ENCODE peak calls at places on chromosomes 1 and 21, in ten cellular contexts. Y is CD4-positive, alpha-beta T cell; K is neural crest cell; U is anterior cingulate cortex; I is GM10248; F is kidney glomerular epithelial cell; A is AG04450; C is stimulated activated CD8-positive, alpha-beta memory T cell treated with anti-CD3 and anti-CD28 coated beads, Interleukin-7, amount 100 ng/mL, for 48 hours; N is left colon; S is heart left ventricle. T is an unnamed sample.

GRCh38 chr1:156655151-156655903 is 13.4 kb downstream of the BCAN start:
- DNase-seq in U (no peak), K (no peak), C (no peak), A (no peak), Y (no peak), S (no peak), N (no peak), F (no peak), I (no peak), T (no peak)

GRCh38 chr1:203913045-203913444 is 51.6 kb downstream of the SNRPE start:
- DNase-seq in N (no peak), S (no peak), I (no peak), A (no peak), K (no peak), Y (no peak), F (no peak), U (no peak), C (no peak), T (no peak)

GRCh38 chr1:36157973-36158826 is 2.2 kb downstream of the MAP7D1 start:
- DNase-seq in Y (no peak), I (no peak), A (no peak), C (no peak), K (no peak), U (no peak), N (no peak), S (no peak), F (no peak), T (no peak)

GRCh38 chr1:109623601-109624161 is 4.0 kb downstream of the AMPD2 start:
- DNase-seq in F (no peak), U (peak), C (no peak), S (no peak), N (no peak), A (no peak), Y (no peak), I (peak), K (no peak), T (no peak)

GRCh38 chr1:108028841-108029401 is 63.9 kb upstream of the VAV3 start:
- DNase-seq in N (no peak), I (no peak), C (no peak), F (no peak), K (no peak), Y (no peak), S (no peak), A (no peak), U (no peak), T (no peak)

GRCh38 chr1:65392497-65392896 is 28.0 kb upstream of the LEPR start:
- DNase-seq in S (no peak), I (no peak), K (no peak), C (no peak), A (no peak), Y (no peak), F (no peak), U (no peak), N (no peak), T (no peak)

GRCh38 chr21:29157084-29157483 is 26.6 kb downstream of the MAP3K7CL start:
- DNase-seq in U (no peak), A (no peak), S (no peak), C (no peak), I (no peak), K (no peak), N (no peak), Y (no peak), F (no peak), T (no peak)

GRCh38 chr1:248821641-248822040 is 4.1 kb downstream of the SH3BP5L start:
- DNase-seq in A (no peak), I (no peak), F (no peak), K (no peak), S (no peak), Y (no peak), C (no peak), N (no peak), U (no peak), T (no peak)

GRCh38 chr1:173422456-173422976 is 54.6 kb upstream of the PRDX6 start:
- DNase-seq in Y (no peak), N (no peak), F (no peak), I (no peak), S (no peak), A (no peak), K (no peak), C (no peak), U (no peak), T (no peak)

GRCh38 chr1:230754831-230755230 is 7.6 kb downstream of the CAPN9 start:
- DNase-seq in N (peak), A (no peak), U (no peak), F (peak), I (no peak), K (no peak), S (peak), C (no peak), Y (no peak), T (no peak)

GRCh38 chr1:2644591-2645101 is 11.8 kb upstream of the MMEL1 start:
- DNase-seq in F (no peak), A (no peak), I (no peak), U (no peak), C (no peak), S (no peak), K (no peak), Y (no peak), N (no peak), T (no peak)

GRCh38 chr1:30715886-30716285 is 7.5 kb downstream of the MATN1 start:
- DNase-seq in S (no peak), C (no peak), A (no peak), Y (no peak), I (no peak), F (no peak), U (no peak), K (no peak), N (no peak), T (no peak)

GRCh38 chr1:181743878-181744312 is 260.6 kb downstream of the CACNA1E start:
- DNase-seq in N (no peak), U (no peak), I (no peak), S (peak), F (no peak), A (no peak), C (no peak), Y (no peak), K (no peak), T (no peak)

GRCh38 chr21:44414291-44415072 is 40.8 kb upstream of the LRRC3 start:
- DNase-seq in Y (no peak), S (no peak), U (no peak), F (no peak), I (no peak), C (no peak), K (no peak), A (no peak), N (peak), T (no peak)

GRCh38 chr1:100249155-100249536 is 488 bp downstream of the DBT start:
- DNase-seq in N (no peak), C (no peak), Y (no peak), I (no peak), K (no peak), U (no peak), S (no peak), A (no peak), F (no peak), T (no peak)

GRCh38 chr1:168509875-168510594 is 33.8 kb downstream of the XCL2 start:
- DNase-seq in I (peak), A (no peak), K (no peak), Y (no peak), U (no peak), C (peak), N (no peak), S (peak), F (no peak), T (no peak)

GRCh38 chr1:3078421-3078820 is 9.4 kb downstream of the PRDM16 start:
- DNase-seq in K (no peak), N (no peak), S (no peak), Y (no peak), F (no peak), C (no peak), I (no peak), A (no peak), U (peak), T (no peak)

GRCh38 chr1:25641931-25642611 is 25.5 kb downstream of the MAN1C1 start:
- DNase-seq in U (no peak), S (no peak), Y (no peak), N (no peak), F (no peak), A (peak), K (no peak), C (no peak), I (no peak), T (peak)

GRCh38 chr1:111603979-111604378 is 15.6 kb upstream of the RAP1A start:
- DNase-seq in C (peak), Y (peak), K (no peak), S (no peak), N (peak), U (no peak), A (no peak), F (no peak), I (peak), T (peak)

GRCh38 chr1:7554343-7555270 is 216.5 kb upstream of the VAMP3 start:
- DNase-seq in K (no peak), C (no peak), I (no peak), F (peak), N (no peak), Y (no peak), A (no peak), U (no peak), S (peak), T (no peak)

GRCh38 chr1:46302091-46303037 is 1.1 kb downstream of the LRRC41 start:
- DNase-seq in U (peak), S (peak), N (peak), F (no peak), I (peak), Y (peak), K (peak), C (peak), A (no peak), T (peak)

GRCh38 chr1:160925652-160926241 is 28.9 kb downstream of the ITLN2 start:
- DNase-seq in C (no peak), Y (no peak), U (no peak), A (no peak), N (no peak), K (no peak), I (no peak), F (no peak), S (no peak), T (no peak)

GRCh38 chr1:172540635-172541034 is 7.7 kb downstream of the SUCO start:
- DNase-seq in C (no peak), U (no peak), K (no peak), N (no peak), Y (no peak), I (no peak), A (no peak), F (no peak), S (no peak), T (no peak)

GRCh38 chr1:227895828-227896685 is 51.7 kb downstream of the WNT9A start:
- DNase-seq in N (peak), U (no peak), C (no peak), K (peak), S (peak), A (no peak), F (no peak), Y (peak), I (no peak), T (no peak)

GRCh38 chr1:221439734-221440436 is 302.0 kb downstream of the DUSP10 start:
- DNase-seq in F (peak), U (no peak), S (no peak), I (no peak), K (no peak), C (peak), N (no peak), A (peak), Y (peak), T (no peak)

GRCh38 chr1:153506831-153507413 is 28.9 kb downstream of the S100A6 start:
- DNase-seq in Y (no peak), N (peak), A (peak), I (no peak), F (peak), S (peak), U (no peak), C (no peak), K (no peak), T (no peak)

GRCh38 chr1:211625040-211625439 is 46.1 kb upstream of the SLC30A1 start:
- DNase-seq in I (no peak), A (no peak), K (no peak), U (no peak), Y (peak), N (peak), F (peak), C (no peak), S (peak), T (peak)

GRCh38 chr1:30857062-30857461 is 51.5 kb downstream of the SDC3 start:
- DNase-seq in F (no peak), S (no peak), I (no peak), N (no peak), U (no peak), C (no peak), Y (no peak), K (no peak), A (no peak), T (no peak)

GRCh38 chr1:162326559-162326958 is 50.1 kb downstream of the SPATA46 start:
- DNase-seq in N (no peak), S (no peak), A (no peak), C (no peak), U (no peak), F (no peak), Y (no peak), K (no peak), I (no peak), T (no peak)

GRCh38 chr1:20160034-20160433 is 20.9 kb downstream of the PLA2G2F start:
- DNase-seq in F (no peak), N (no peak), I (no peak), S (no peak), U (no peak), C (no peak), K (no peak), Y (no peak), A (no peak), T (no peak)

GRCh38 chr1:154157520-154158306 is 2.8 kb upstream of the NUP210L start:
- DNase-seq in A (no peak), C (peak), N (no peak), S (no peak), Y (peak), F (peak), U (no peak), I (peak), K (peak), T (peak)

GRCh38 chr1:117928881-117929339 is 511 bp downstream of the GDAP2 start:
- DNase-seq in N (peak), A (peak), U (peak), K (peak), S (peak), C (peak), F (no peak), Y (no peak), I (peak), T (no peak)

GRCh38 chr1:39866767-39867166 is 16.5 kb downstream of the TRIT1 start:
- DNase-seq in I (no peak), K (no peak), C (no peak), U (no peak), Y (no peak), A (peak), S (no peak), N (no peak), F (peak), T (no peak)

GRCh38 chr1:11052839-11053757 is 6.1 kb upstream of the MASP2 start:
- DNase-seq in K (no peak), C (no peak), N (no peak), F (no peak), U (no peak), I (no peak), Y (no peak), A (no peak), S (no peak), T (no peak)

GRCh38 chr1:202710070-202711025 is at the start of gene SYT2:
- DNase-seq in I (no peak), N (peak), S (peak), F (no peak), Y (no peak), K (peak), U (peak), A (no peak), C (no peak), T (no peak)

GRCh38 chr1:153928776-153929432 is 6.1 kb upstream of the GATAD2B start:
- DNase-seq in F (no peak), I (no peak), K (no peak), S (no peak), Y (no peak), A (no peak), C (no peak), N (no peak), U (peak), T (no peak)